ENCODE peak calls at places on chromosomes 4 and X, in four cellular contexts. L is breast epithelium, R is colonic mucosa, H is fibroblast of pulmonary artery. N is an unnamed sample.

GRCh38 chrX:22912598-22912997 is 87.2 kb upstream of the DDX53 start:
- DNase-seq in H (no peak), L (no peak), R (no peak), N (no peak)

GRCh38 chr4:151163855-151164254 is 64.4 kb downstream of the RPS3A start:
- DNase-seq in L (no peak), R (no peak), H (no peak), N (no peak)

GRCh38 chr4:170529760-170530440 is 440.1 kb upstream of the AADAT start:
- DNase-seq in R (no peak), H (no peak), L (no peak), N (no peak)

GRCh38 chr4:129822708-129823504 is 727.0 kb downstream of the C4orf33 start:
- DNase-seq in L (no peak), R (no peak), H (peak), N (peak)

GRCh38 chr4:56817840-56818491 is 3.5 kb downstream of the SPINK2 start:
- DNase-seq in L (no peak), R (no peak), H (no peak), N (no peak)

GRCh38 chr4:42293967-42294822 is 103.1 kb upstream of the SHISA3 start:
- DNase-seq in R (no peak), L (no peak), H (no peak), N (no peak)

GRCh38 chr4:175378372-175378771 is 433.7 kb downstream of the GPM6A start:
- DNase-seq in R (no peak), H (no peak), L (no peak), N (no peak)

GRCh38 chr4:163544407-163545038 is 50.0 kb downstream of the TMA16 start:
- DNase-seq in H (peak), R (peak), L (no peak), N (peak)

GRCh38 chr4:38902695-38903094 is 35.1 kb downstream of the FAM114A1 start:
- DNase-seq in L (no peak), R (no peak), H (peak), N (peak)

GRCh38 chr4:72527038-72527646 is 41.9 kb downstream of the ADAMTS3 start:
- DNase-seq in R (no peak), L (no peak), H (no peak), N (no peak)

GRCh38 chr4:141569141-141569540 is 67.2 kb upstream of the IL15 start:
- DNase-seq in L (no peak), R (no peak), H (peak), N (peak)

GRCh38 chr4:186999676-187000075 is 276.0 kb upstream of the FAT1 start:
- DNase-seq in H (peak), L (no peak), R (no peak), N (peak)

GRCh38 chrX:39808471-39808917 is 289.3 kb downstream of the BCOR start:
- DNase-seq in L (no peak), H (peak), R (no peak), N (peak)

GRCh38 chr4:87657525-87657924 is 7.4 kb downstream of the DMP1 start:
- DNase-seq in H (peak), L (no peak), R (no peak), N (peak)

GRCh38 chrX:81336455-81337144 is 134.7 kb downstream of the SH3BGRL start:
- DNase-seq in R (no peak), H (no peak), L (no peak), N (no peak)

DNA sequence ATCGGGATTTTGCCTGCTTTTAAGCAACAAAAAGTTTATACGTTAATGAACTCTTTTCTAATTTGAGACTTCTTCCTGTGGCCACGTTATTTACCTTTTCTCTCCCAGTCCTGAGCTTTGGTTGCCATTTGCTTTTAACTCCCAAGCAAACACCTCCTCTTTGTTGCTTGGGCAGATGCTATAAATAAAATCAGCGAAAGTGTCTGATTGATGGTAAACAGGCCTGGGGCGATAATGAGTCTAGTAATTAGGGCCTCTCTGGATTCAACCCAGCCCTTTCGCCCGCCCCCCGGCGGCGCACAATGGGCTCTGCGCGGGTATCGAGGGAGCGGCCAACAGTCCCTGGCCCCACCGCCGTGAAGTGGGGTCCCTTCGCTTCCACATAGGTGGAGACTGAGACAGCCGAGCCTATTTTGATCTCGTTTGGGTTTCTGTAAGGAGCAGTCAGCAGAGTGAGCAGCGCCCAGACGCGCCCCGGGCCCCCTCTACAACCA is 791 bp downstream of the CLGN start:
- DNase-seq in R (no peak), H (no peak), L (no peak), N (peak)
- TF ChIP-seq CTCF in R (no peak), H (no peak), L (no peak), N (no peak)

DNA sequence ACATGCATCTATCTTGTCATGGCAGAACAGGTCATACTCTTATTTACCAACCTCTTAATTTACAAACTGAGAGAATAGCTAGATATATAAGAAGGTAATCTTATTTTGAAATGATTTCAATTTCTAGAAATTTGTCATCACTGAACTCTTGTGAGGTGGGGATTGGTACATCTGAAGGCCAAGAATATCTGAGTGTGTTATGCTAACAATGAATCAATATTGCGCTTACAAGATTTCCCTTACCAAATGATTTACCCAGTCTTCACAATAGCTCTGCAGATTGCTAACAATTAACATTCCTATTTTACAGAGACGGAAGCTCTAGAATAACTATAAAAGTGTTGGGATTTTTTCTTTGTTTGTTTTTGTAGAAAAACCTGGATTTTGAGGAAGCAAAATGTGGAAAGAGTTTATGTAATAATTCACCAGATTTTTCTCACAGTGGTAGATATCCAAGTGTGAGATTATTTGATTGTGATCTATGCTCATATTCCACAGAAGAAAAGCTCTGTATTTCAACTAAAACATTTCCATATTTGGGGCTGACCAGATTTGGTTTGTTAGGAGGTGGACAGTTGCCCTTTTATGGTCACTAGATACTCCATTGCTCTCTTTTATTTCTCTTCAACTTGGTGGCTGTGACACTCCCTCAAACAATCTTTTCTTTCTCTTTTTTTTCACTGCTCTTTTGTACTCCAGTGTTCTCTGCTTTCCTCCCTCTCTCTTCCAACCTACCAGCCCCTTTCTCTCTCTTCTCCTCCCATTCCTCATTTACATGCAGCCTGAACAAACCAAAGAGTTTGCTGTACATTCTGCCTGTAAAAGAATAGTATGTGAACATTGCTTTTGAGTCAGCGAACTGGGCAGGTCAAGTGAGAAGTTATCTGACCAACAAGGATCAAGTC is 48.6 kb downstream of the RBPJ start:
- DNase-seq in R (no peak), L (no peak), H (no peak), N (no peak)
- TF ChIP-seq CTCF in R (no peak), L (no peak), H (no peak), N (no peak)

GRCh38 chrX:154775611-154776349 is 13.1 kb downstream of the DKC1 start:
- DNase-seq in H (peak), L (no peak), R (no peak), N (peak)

GRCh38 chrX:154779261-154779660 is 16.6 kb downstream of the DKC1 start:
- DNase-seq in L (no peak), R (no peak), H (peak), N (peak)

GRCh38 chrX:154776753-154777152 is 14.1 kb downstream of the DKC1 start:
- DNase-seq in H (no peak), L (no peak), R (no peak), N (no peak)

GRCh38 chrX:154774622-154775021 is 12.0 kb downstream of the DKC1 start:
- DNase-seq in R (no peak), H (no peak), L (no peak), N (no peak)
- TF ChIP-seq CTCF in R (no peak), H (no peak), L (no peak), N (no peak)

GRCh38 chrX:73876897-73877296 is 313.9 kb downstream of the CHIC1 start:
- DNase-seq in H (no peak), R (no peak), L (no peak), N (no peak)
- TF ChIP-seq CTCF in H (no peak), R (no peak), L (no peak), N (no peak)

DNA sequence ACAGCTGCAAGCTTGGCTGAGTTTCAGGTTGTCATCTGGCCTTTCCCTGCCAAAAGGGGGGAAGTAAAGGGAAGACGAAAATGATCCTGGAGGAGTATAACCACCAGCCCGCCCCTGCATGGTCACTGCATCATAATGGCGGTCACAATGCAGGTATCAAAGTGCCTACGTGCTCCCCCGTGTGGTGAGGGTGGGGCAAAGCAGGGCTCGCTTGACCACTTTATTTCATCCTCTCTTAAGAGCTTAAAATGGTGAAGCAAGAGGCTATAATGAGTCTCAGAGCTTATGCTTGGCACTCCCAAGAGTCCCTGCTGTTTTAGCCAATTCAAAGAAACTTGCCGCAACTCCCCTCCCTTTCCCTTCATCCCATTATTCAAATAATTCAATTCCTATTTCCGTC is 105.6 kb downstream of the APOOL start:
- DNase-seq in L (no peak), R (no peak), H (peak), N (peak)
- TF ChIP-seq CTCF in L (no peak), R (peak), H (peak), N (peak)

GRCh38 chr4:37882665-37883296 is 8.1 kb upstream of the TBC1D1 start:
- DNase-seq in R (no peak), H (no peak), L (no peak), N (no peak)
- TF ChIP-seq CTCF in R (no peak), H (peak), L (no peak), N (peak)

N was measured in cardiac muscle cell.